ENCODE peak calls at places on chromosomes 16 and 17, in eight cellular contexts. Z is mesothelial cell of epicardium, L is upper lobe of right lung, R is testis, O is fibroblast of lung, G is breast epithelium, C is epithelial cell of esophagus, I is BE2C. W is an unnamed sample.

GRCh38 chr16:5018791-5019190 is 14.9 kb downstream of the NAGPA start:
- DNase-seq in O (peak; percentile 11), I (no peak), L (no peak), C (no peak), Z (no peak), G (no peak), R (peak; percentile 76), W (no peak)

GRCh38 chr17:29583324-29584248 is 5.9 kb downstream of the GIT1 start:
- DNase-seq in O (no peak), L (no peak), Z (no peak), G (no peak), I (no peak), R (no peak), C (peak; percentile 96), W (no peak)

GRCh38 chr17:35242805-35243458 is at the start of gene SLFN5:
- DNase-seq in O (peak; percentile 94), R (peak; percentile 98), C (peak; percentile 92), L (peak; percentile 97), G (peak; percentile 96), Z (peak; percentile 93), I (no peak), W (peak; percentile 83)

GRCh38 chr17:48575673-48576478 is 2.3 kb downstream of the HOXB4 start:
- DNase-seq in I (no peak), R (no peak), C (no peak), Z (no peak), G (no peak), O (peak; percentile 83), L (no peak), W (no peak)

GRCh38 chr17:30812218-30813177 is 12.0 kb downstream of the CRLF3 start:
- DNase-seq in C (peak; percentile 85), R (no peak), Z (no peak), I (no peak), G (no peak), O (peak; percentile 35), L (no peak), W (no peak)

GRCh38 chr17:35889818-35890773 is 9.9 kb upstream of the CCL5 start:
- DNase-seq in G (no peak), L (no peak), C (peak; percentile 45), O (peak; percentile 47), I (peak; percentile 28), R (peak; percentile 21), Z (peak; percentile 72), W (no peak)

GRCh38 chr17:81534157-81535006 is 6.2 kb downstream of the FSCN2 start:
- DNase-seq in L (no peak), O (no peak), R (no peak), I (peak; percentile 53), C (peak; percentile 32), Z (no peak), G (no peak), W (no peak)

GRCh38 chr17:81840826-81841778 is 6.3 kb upstream of the PPP1R27 start:
- DNase-seq in Z (no peak), O (no peak), G (peak; percentile 83), I (no peak), C (peak; percentile 95), L (no peak), R (no peak), W (no peak)

GRCh38 chr17:68539536-68540469 is 27.6 kb downstream of the PRKAR1A start:
- DNase-seq in O (peak; percentile 36), Z (no peak), C (peak; percentile 55), I (no peak), G (no peak), L (peak; percentile 70), R (peak; percentile 47), W (no peak)

GRCh38 chr16:68227850-68228553 is 7.9 kb downstream of the ESRP2 start:
- DNase-seq in I (no peak), C (no peak), Z (no peak), R (peak; percentile 8), G (no peak), L (no peak), O (no peak), W (no peak)

GRCh38 chr17:80125656-80126448 is 21.1 kb downstream of the EIF4A3 start:
- DNase-seq in G (no peak), C (no peak), Z (no peak), O (peak; percentile 85), L (no peak), R (peak; percentile 1), I (no peak), W (no peak)

GRCh38 chr16:23552171-23552570 is 5.0 kb downstream of the EARS2 start:
- DNase-seq in R (no peak), C (no peak), L (no peak), O (no peak), I (no peak), Z (no peak), G (no peak), W (no peak)

GRCh38 chr16:65531475-65531874 is 409.6 kb upstream of the CDH11 start:
- DNase-seq in I (no peak), O (no peak), R (no peak), C (no peak), Z (no peak), G (no peak), L (no peak), W (no peak)

GRCh38 chr17:19332371-19333131 is 30.0 kb downstream of the B9D1 start:
- DNase-seq in O (no peak), I (peak; percentile 45), R (no peak), G (no peak), Z (no peak), C (no peak), L (peak; percentile 56), W (no peak)

GRCh38 chr16:26645629-26646028 is 421.1 kb upstream of the C16orf82 start:
- DNase-seq in O (no peak), G (no peak), L (no peak), I (no peak), Z (peak; percentile 69), C (no peak), R (peak; percentile 66), W (peak; percentile 62)

GRCh38 chr17:80749611-80750010 is 205.0 kb downstream of the RPTOR start:
- DNase-seq in C (no peak), O (no peak), G (no peak), L (no peak), Z (no peak), I (no peak), R (no peak), W (no peak)

GRCh38 chr17:14940946-14941280 is 324.2 kb downstream of the PMP22 start:
- DNase-seq in I (no peak), Z (no peak), C (peak; percentile 77), O (no peak), R (no peak), L (no peak), G (no peak), W (no peak)

GRCh38 chr17:2040942-2041560 is 771 bp upstream of the OVCA2 start:
- DNase-seq in I (no peak), O (no peak), L (no peak), R (no peak), G (no peak), C (no peak), Z (no peak), W (no peak)

GRCh38 chr17:65567566-65567965 is 6.1 kb upstream of the AXIN2 start:
- DNase-seq in I (no peak), O (no peak), Z (no peak), L (no peak), R (no peak), C (no peak), G (no peak), W (no peak)

GRCh38 chr16:11425140-11425539 is 79.9 kb downstream of the RMI2 start:
- DNase-seq in Z (no peak), I (no peak), C (no peak), L (no peak), G (no peak), O (no peak), R (no peak), W (no peak)

GRCh38 chr16:17836868-17837602 is 366.3 kb upstream of the XYLT1 start:
- DNase-seq in G (no peak), I (no peak), C (peak; percentile 36), R (no peak), Z (no peak), L (no peak), O (peak; percentile 86), W (no peak)
- TF ChIP-seq CTCF in G (no peak), I (no peak), C (no peak), R (no peak), Z (no peak), L (no peak), O (no peak), W (no peak)

GRCh38 chr17:76280650-76281049 is 15.5 kb downstream of the UBALD2 start:
- DNase-seq in I (no peak), R (no peak), L (no peak), Z (no peak), C (no peak), G (no peak), O (no peak), W (no peak)

GRCh38 chr17:76278268-76278908 is 13.2 kb downstream of the UBALD2 start:
- DNase-seq in L (no peak), Z (no peak), G (no peak), C (no peak), R (no peak), I (no peak), O (no peak), W (no peak)

GRCh38 chr17:76281573-76282371 is 16.6 kb downstream of the UBALD2 start:
- DNase-seq in I (no peak), L (no peak), Z (no peak), O (no peak), C (no peak), G (no peak), R (peak; percentile 64), W (no peak)

GRCh38 chr17:76278952-76279741 is 14.0 kb downstream of the UBALD2 start:
- DNase-seq in R (peak; percentile 93), O (peak; percentile 72), Z (peak; percentile 94), I (peak; percentile 91), C (peak; percentile 70), L (peak; percentile 94), G (peak; percentile 86), W (peak; percentile 91)

DNA sequence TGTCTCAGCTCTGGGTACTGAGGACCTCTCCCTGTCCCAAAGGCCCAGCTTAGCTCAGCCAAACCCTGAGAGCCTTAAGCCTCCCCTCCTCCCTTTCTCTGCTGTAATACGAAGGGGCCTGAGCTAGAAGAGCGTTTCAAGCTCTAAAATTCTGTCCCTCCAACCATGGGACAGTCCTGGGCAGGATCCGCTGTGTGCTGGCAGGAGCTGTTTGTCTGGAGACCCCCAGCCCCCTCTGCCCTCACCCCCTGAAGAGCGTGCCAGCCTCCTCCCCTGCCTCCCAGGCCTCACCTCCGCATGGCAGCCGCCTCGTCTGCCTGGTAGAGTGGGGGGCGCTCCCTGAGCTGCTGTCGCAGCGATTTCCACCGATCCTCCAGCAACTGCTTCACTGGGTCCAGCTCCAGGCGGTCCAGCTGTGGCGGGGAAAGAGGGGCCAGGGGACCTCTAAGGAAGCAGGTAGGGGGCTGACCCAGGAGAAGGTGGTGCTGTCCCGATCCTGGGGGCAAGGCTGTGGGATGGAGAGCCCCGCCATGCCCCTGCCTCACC is 14.7 kb downstream of the UBALD2 start:
- DNase-seq in Z (no peak), R (no peak), C (no peak), O (no peak), I (no peak), G (no peak), L (no peak), W (no peak)
- TF ChIP-seq CTCF in Z (peak; percentile 34), R (no peak), C (no peak), O (no peak), I (no peak), G (no peak), L (no peak), W (peak; percentile 64)

GRCh38 chr16:85418978-85419491 is 194.1 kb upstream of the GSE1 start:
- DNase-seq in O (no peak), R (peak; percentile 19), Z (peak; percentile 29), L (peak; percentile 54), G (no peak), I (peak; percentile 11), C (no peak), W (peak; percentile 27)
- TF ChIP-seq CTCF in O (no peak), R (no peak), Z (no peak), L (no peak), G (no peak), I (peak; percentile 18), C (no peak), W (peak; percentile 21)

GRCh38 chr16:58252716-58253115 is 42.1 kb downstream of the PRSS54 start:
- DNase-seq in Z (no peak), L (no peak), O (no peak), C (no peak), G (no peak), I (no peak), R (no peak), W (no peak)
- TF ChIP-seq CTCF in Z (no peak), L (no peak), O (no peak), C (no peak), G (no peak), I (no peak), R (no peak), W (no peak)